ENCODE peak calls at places on chromosomes 1 and 21, in ten cellular contexts. Z is WERI-Rb-1, D is lower leg skin, C is IMR-90, W is ovary, F is MM.1S, K is fibroblast of lung, Q is astrocyte of the cerebellum, L is lung, X is HFF-Myc. N is an unnamed sample.

GRCh38 chr1:177210071-177210470 is 39.3 kb downstream of the BRINP2 start:
- DNase-seq in Z (no peak), D (no peak), C (no peak), W (no peak), F (no peak), K (no peak), Q (no peak), L (no peak), X (no peak), N (no peak)

GRCh38 chr1:232207089-232207723 is 422.7 kb downstream of the SIPA1L2 start:
- DNase-seq in Z (peak), D (no peak), C (peak), W (no peak), F (no peak), K (no peak), Q (no peak), L (no peak), X (no peak), N (no peak)

GRCh38 chr1:66436378-66437135 is 97.4 kb upstream of the SGIP1 start:
- DNase-seq in Z (no peak), D (no peak), C (peak), W (no peak), F (peak), K (peak), Q (peak), L (no peak), X (peak), N (peak)

GRCh38 chr1:1116701-1117468 is 996 bp upstream of the C1orf159 start:
- DNase-seq in Z (no peak), D (no peak), C (no peak), W (no peak), F (no peak), K (no peak), Q (no peak), L (no peak), X (no peak), N (no peak)

GRCh38 chr1:59020151-59020997 is 236.5 kb upstream of the JUN start:
- DNase-seq in Z (no peak), D (peak), C (peak), W (peak), F (peak), K (peak), Q (peak), L (peak), X (no peak), N (no peak)

GRCh38 chr1:1928231-1929101 is 9.4 kb upstream of the TMEM52 start:
- DNase-seq in Z (no peak), D (no peak), C (no peak), W (peak), F (no peak), K (no peak), Q (no peak), L (no peak), X (no peak), N (no peak)

GRCh38 chr1:60835649-60836048 is 246.7 kb upstream of the NFIA start:
- DNase-seq in Z (no peak), D (no peak), C (no peak), W (no peak), F (no peak), K (no peak), Q (no peak), L (no peak), X (no peak), N (no peak)

GRCh38 chr1:9155879-9156278 is 27.0 kb upstream of the GPR157 start:
- DNase-seq in Z (no peak), D (no peak), C (no peak), W (no peak), F (no peak), K (no peak), Q (no peak), L (no peak), X (no peak), N (no peak)

GRCh38 chr1:2820731-2821372 is 19.4 kb upstream of the TTC34 start:
- DNase-seq in Z (no peak), D (no peak), C (no peak), W (no peak), F (no peak), K (no peak), Q (no peak), L (no peak), X (no peak), N (no peak)

GRCh38 chr1:15975358-15975804 is 520 bp downstream of the ZBTB17 start:
- DNase-seq in Z (peak), D (no peak), C (peak), W (no peak), F (peak), K (peak), Q (no peak), L (peak), X (no peak), N (no peak)

GRCh38 chr1:157515141-157515540 is 37.2 kb downstream of the FCRL5 start:
- DNase-seq in Z (no peak), D (no peak), C (no peak), W (no peak), F (no peak), K (no peak), Q (no peak), L (no peak), X (no peak), N (no peak)

GRCh38 chr1:157504646-157505045 is 47.7 kb downstream of the FCRL5 start:
- DNase-seq in Z (no peak), D (no peak), C (no peak), W (no peak), F (no peak), K (no peak), Q (no peak), L (no peak), X (no peak), N (no peak)

GRCh38 chr1:157505481-157506272 is 46.6 kb downstream of the FCRL5 start:
- DNase-seq in Z (peak), D (no peak), C (peak), W (no peak), F (peak), K (peak), Q (peak), L (peak), X (peak), N (peak)

GRCh38 chr1:157512036-157512969 is 40.0 kb downstream of the FCRL5 start:
- DNase-seq in Z (no peak), D (no peak), C (no peak), W (no peak), F (peak), K (no peak), Q (no peak), L (no peak), X (no peak), N (no peak)

GRCh38 chr1:157509546-157510232 is 42.6 kb downstream of the FCRL5 start:
- DNase-seq in Z (no peak), D (no peak), C (no peak), W (no peak), F (no peak), K (no peak), Q (no peak), L (no peak), X (no peak), N (no peak)
- H3K4me3 ChIP-seq in Z (no peak), D (no peak), C (no peak), W (no peak), F (no peak), K (no peak), Q (no peak), L (no peak), X (no peak), N (no peak)

DNA sequence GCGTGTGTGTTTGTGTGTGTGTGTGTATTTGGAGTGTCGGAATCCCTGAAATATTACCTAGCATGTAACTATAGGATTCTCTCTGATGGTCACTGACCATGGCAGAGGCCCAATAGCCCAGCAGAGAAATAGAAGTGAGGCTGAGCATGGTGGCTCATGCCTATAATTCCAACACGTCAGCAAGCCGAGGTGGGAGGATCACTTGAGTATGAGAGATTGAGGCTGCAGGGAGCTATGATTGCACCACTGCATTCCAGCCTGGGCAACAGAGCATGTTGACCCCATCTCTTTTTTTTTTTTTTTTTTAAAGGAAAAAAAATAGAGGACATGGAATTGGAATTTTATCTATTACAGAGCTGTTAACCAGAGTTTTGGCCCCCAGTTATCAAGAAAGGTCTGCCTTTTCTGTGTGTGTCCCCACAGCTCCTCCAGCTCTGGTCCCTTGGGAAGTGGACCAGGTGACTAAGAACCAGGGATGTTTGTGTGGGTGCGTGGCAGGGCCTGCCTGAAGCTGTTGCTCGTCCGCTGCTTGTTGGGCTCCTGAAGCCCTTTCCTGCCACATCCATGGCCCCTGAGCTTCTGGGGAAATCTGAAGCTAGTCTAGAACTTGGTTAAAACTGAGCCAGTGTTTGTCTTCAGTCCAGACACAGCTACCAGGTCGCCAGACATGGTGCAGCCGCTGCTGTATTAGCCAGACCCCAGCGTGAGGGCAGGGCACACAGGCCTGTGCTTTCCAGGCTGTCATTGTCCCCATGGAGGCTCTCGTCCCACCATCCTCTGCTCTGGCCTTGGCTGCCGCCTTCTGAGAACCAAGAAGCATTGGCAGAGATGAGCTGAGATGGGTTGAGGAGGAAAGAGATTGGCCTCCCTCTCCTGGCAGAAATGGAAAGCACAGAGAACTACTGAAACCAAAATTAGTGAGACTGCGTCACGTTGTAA is 25.5 kb downstream of the CAPN9 start:
- DNase-seq in Z (peak), D (no peak), C (peak), W (peak), F (peak), K (peak), Q (peak), L (no peak), X (peak), N (peak)
- TF ChIP-seq CTCF in Z (peak), D (no peak), C (peak), W (no peak), F (peak), K (peak), Q (peak), L (peak), X (peak), N (peak)

GRCh38 chr1:223748405-223748772 is 36.0 kb downstream of the CAPN2 start:
- DNase-seq in Z (no peak), D (no peak), C (peak), W (peak), F (no peak), K (peak), Q (no peak), L (no peak), X (no peak), N (no peak)

GRCh38 chr1:223750730-223751572 is 38.6 kb downstream of the CAPN2 start:
- DNase-seq in Z (no peak), D (no peak), C (no peak), W (no peak), F (no peak), K (no peak), Q (no peak), L (no peak), X (no peak), N (no peak)

GRCh38 chr1:223745731-223746130 is 33.4 kb downstream of the CAPN2 start:
- DNase-seq in Z (no peak), D (no peak), C (peak), W (no peak), F (no peak), K (peak), Q (no peak), L (no peak), X (no peak), N (no peak)

GRCh38 chr1:223747838-223748335 is 35.5 kb downstream of the CAPN2 start:
- DNase-seq in Z (no peak), D (no peak), C (peak), W (peak), F (no peak), K (peak), Q (no peak), L (peak), X (no peak), N (no peak)

DNA sequence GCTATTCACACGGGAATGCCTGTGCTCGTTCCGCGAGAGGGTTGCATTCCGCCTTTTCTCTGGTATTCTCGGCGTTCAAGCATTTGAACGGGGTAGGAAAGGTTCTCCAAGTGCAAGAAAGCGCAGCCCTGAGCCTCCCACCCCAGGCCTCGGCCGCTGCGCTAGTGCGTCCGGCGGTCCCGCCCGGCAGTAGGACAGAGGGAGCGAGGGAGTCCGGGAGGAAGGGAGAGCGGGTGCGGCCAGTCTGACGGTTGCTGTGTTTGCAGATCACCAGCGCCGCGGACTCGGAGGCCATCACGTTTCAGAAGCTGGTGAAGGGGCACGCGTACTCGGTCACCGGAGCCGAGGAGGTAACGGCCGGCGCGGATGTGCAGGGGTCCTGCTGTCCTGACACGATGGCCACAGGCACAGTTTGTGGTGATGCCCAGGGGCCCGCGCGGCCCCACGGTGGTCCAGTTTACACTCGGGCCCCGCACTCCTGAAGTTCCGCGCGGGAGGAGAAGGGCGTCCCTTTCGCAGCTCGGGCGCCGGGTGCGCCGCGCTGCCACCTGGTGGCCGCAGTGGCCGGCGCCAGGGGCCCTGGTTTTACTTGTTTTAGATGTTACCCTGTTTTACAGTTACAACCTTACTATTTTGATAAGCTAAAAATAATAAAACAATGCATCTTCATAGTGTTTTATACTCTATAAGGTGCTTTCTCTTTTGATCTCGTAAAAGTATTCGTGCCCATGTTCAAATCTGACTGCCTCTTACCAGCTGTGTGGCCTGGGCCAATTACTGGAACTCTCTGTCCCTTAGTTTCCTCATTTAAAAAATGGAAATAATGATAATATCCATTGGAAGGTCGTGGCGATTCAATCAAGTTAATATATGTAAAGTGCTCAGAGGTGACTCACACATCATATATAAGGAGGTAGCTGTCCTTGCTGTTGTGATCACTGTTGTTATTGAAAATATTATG is 36.7 kb downstream of the CAPN2 start:
- DNase-seq in Z (peak), D (peak), C (peak), W (peak), F (peak), K (peak), Q (no peak), L (peak), X (no peak), N (no peak)
- H3K4me3 ChIP-seq in Z (no peak), D (no peak), C (peak), W (peak), F (peak), K (peak), Q (peak), L (peak), X (peak), N (peak)

GRCh38 chr1:38815903-38816627 is 43.5 kb downstream of the RRAGC start:
- DNase-seq in Z (peak), D (no peak), C (no peak), W (no peak), F (peak), K (no peak), Q (no peak), L (no peak), X (no peak), N (no peak)
- TF ChIP-seq CTCF in Z (peak), D (no peak), C (no peak), W (no peak), F (no peak), K (no peak), Q (no peak), L (no peak), X (no peak), N (no peak)

DNA sequence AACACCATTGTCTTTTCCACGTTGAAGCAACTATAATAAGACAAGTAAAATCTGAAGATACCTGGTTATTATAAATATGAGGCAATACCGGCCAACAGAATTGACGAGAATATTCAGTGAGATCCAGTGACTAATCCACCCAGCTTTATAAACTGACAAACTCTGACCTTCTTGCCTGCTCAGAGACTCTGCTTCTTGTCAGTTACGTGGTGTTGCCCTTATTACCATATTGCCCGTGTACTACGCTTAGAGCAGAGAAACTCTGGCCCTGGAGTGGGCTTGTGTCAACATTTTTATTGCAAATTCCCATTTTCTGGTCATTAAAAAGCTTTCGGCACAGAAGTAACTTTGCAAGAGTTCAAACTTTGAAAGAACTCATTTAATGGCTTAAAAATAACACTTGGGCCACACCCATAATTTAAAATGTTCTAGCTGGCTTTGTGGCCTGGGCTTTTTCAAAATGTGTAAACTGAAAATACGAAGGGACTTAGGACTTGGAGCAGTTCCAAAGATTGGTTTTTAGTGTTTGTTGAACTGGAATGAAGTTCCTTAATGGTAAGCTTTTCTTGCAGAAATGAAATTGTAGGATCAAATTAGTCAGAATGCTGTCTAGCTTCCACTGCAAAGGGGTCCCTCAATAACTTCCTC is 266.2 kb downstream of the LMO4 start:
- DNase-seq in Z (no peak), D (no peak), C (no peak), W (no peak), F (peak), K (peak), Q (peak), L (no peak), X (no peak), N (no peak)
- H3K4me3 ChIP-seq in Z (no peak), D (no peak), C (no peak), W (no peak), F (peak), K (no peak), Q (no peak), L (no peak), X (no peak), N (no peak)

GRCh38 chr1:63157085-63157484 is 165.3 kb upstream of the FOXD3 start:
- DNase-seq in Z (no peak), D (no peak), C (no peak), W (no peak), F (no peak), K (no peak), Q (no peak), L (no peak), X (no peak), N (no peak)

GRCh38 chr1:63152572-63152971 is 169.8 kb upstream of the FOXD3 start:
- DNase-seq in Z (no peak), D (no peak), C (no peak), W (no peak), F (no peak), K (no peak), Q (no peak), L (no peak), X (no peak), N (no peak)

DNA sequence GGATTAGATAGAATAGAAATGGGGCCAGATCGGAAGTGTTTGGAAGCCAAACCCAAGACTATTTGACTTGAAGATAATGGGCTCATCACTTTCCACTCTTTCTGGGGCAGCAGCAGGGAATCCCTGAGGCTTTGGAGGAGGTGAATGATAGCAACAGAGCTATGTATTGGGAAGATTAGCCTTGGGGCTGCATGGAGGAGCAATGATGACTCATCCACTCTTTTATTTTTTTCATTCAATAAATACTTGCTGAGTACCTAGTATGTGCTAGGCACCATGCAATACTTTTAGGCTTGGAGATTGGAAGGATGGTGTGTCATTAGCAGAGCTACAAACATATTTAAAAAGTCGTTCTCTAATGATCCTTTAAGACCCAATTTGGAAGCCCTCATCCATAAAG is 166.9 kb upstream of the FOXD3 start:
- DNase-seq in Z (no peak), D (no peak), C (no peak), W (no peak), F (no peak), K (no peak), Q (no peak), L (no peak), X (no peak), N (no peak)
- TF ChIP-seq CTCF in Z (no peak), D (no peak), C (no peak), W (no peak), F (no peak), K (no peak), Q (no peak), L (no peak), X (no peak), N (no peak)

DNA sequence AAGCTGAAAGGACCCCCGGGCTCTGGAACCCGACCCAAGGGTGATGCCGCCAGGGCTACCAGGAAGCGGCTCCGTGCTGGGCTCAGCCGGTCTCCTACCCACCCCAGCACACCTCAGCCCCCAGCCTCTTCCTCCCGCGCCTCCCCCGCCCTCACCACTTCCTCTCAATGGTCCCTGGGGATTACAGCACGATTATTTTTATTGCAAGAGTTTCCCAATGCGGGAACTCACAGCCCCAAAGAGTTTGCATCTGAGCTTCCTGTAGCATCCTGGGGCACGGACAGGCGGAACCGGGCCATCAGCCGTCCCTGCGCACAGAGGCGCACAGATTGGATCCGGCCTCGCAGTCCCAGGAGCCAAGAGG is 8.7 kb upstream of the SLX9 start:
- DNase-seq in Z (no peak), D (no peak), C (no peak), W (no peak), F (no peak), K (peak), Q (no peak), L (no peak), X (no peak), N (no peak)
- H3K4me3 ChIP-seq in Z (peak), D (no peak), C (no peak), W (no peak), F (no peak), K (no peak), Q (no peak), L (no peak), X (no peak), N (no peak)